ENCODE peak calls at places on chromosomes 1 and 21, in six cellular contexts. U is K562, Y is SK-N-SH, C is HCT116, M is GM12878, E is HepG2. T is an unnamed sample. For H3K36me3, the result is how much of the 10 kb centered on the place peaks cover.

GRCh38 chr1:21491483-21492170 is 17.6 kb upstream of the ALPL start:
- DNase-seq in U (no peak), E (no peak), C (no peak), Y (no peak), M (no peak), T (no peak)

GRCh38 chr1:208265127-208265469 is 20.9 kb upstream of the PLXNA2 start:
- DNase-seq in C (no peak), U (no peak), E (no peak), Y (no peak), M (no peak), T (no peak)

GRCh38 chr1:167996266-167996665 is 59.4 kb upstream of the MPC2 start:
- DNase-seq in M (peak), U (no peak), E (no peak), C (no peak), Y (no peak), T (no peak)

GRCh38 chr21:43634618-43635017 is 24.7 kb downstream of the HSF2BP start:
- DNase-seq in C (no peak), U (no peak), E (no peak), M (no peak), Y (no peak), T (no peak)

GRCh38 chr1:199357591-199357990 is 669.9 kb upstream of the NR5A2 start:
- DNase-seq in E (no peak), Y (no peak), M (no peak), U (no peak), C (no peak), T (no peak)

GRCh38 chr1:65687435-65688214 is 105.1 kb upstream of the PDE4B start:
- DNase-seq in Y (peak), E (peak), U (peak), C (peak), M (peak), T (peak)

GRCh38 chr1:21575351-21575942 is 66.2 kb downstream of the ALPL start:
- DNase-seq in C (no peak), U (no peak), M (no peak), Y (no peak), E (no peak), T (no peak)

GRCh38 chr1:43529206-43529731 is 1.4 kb upstream of the PTPRF start:
- DNase-seq in U (peak), E (peak), Y (peak), C (peak), M (peak), T (peak)

GRCh38 chr1:176157995-176158394 is 49.1 kb downstream of the COP1 start:
- DNase-seq in U (no peak), E (no peak), C (no peak), Y (no peak), M (no peak), T (no peak)

GRCh38 chr1:33516891-33517550 is 44.6 kb downstream of the ZSCAN20 start:
- DNase-seq in M (no peak), E (no peak), C (no peak), U (no peak), Y (peak), T (no peak)

DNA sequence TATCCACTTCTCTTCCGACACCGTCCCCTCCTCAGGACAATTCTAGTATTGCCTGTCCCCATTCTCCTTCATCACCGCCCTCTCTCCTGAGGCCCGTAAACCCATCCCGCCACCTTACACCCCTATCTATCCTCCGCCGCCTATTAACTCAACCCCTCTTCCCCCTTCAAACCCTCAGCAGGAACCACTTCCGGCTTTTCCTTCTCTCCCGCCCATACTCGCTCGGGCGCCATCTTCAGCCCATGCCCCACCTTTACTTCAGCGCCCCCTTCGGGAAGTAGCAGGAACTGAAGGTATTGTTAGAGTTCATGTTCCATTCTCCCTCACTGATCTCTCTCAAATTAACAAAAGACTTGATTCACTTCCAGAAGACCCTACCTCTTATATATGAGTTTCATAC is 31.6 kb downstream of the VN1R5 start:
- DNase-seq in Y (no peak), C (no peak), U (peak), M (no peak), E (no peak), T (no peak)
- TF ChIP-seq YY1 in Y (no peak), C (no peak), U (no peak), M (no peak), E (no peak), T (no peak)

GRCh38 chr1:40796939-40797667 is 13.5 kb downstream of the KCNQ4 start:
- DNase-seq in E (no peak), U (no peak), M (no peak), Y (no peak), C (no peak), T (no peak)
- H3K4me3 ChIP-seq in E (no peak), U (no peak), M (no peak), Y (no peak), C (no peak), T (no peak)

DNA sequence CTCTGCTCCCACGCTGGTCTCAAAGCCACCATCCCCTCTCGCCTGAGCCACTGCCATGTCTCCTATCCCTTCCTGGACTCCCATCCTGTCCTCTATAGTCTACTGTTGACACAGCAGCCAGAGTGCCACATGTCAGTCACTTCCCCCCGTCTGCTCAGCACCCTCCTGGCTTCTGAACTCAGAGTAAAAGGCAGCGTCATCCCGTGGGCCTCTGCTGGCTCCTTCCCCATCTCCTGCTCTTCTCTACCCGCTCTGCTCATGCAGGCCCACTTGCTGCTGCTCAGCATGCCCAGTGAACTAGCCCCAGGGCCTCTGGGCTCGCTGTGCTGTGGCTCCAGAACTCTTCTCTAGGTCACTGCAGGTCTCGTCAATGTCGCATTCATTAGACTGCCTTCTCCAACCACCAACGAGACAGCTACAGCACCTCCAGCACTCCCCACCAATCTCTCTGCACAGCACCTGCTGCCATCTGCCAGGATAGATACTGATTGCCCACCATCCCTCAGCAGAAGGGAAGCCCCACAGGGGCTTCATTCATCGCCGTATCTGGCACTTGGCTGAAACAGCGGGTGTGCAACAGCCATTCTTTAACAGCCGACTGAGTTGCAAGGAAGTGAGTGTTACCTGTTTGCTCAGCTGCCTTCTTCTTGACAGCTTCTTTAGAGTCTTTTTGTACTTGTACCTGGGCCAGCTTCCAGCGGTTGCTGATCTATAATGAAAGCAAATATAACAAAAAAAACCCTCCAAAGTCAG is 11.8 kb upstream of the SRM start:
- DNase-seq in E (no peak), Y (no peak), C (no peak), U (no peak), M (no peak), T (no peak)
- H3K36me3 ChIP-seq in E (under half), Y (half or more), C (half or more), U (half or more), M (under half), T (half or more)

GRCh38 chr1:227948493-227949260 is 945 bp upstream of the WNT9A start:
- DNase-seq in M (no peak), C (no peak), Y (peak), U (no peak), E (no peak), T (no peak)
- TF ChIP-seq YY1 in M (no peak), C (no peak), Y (no peak), U (no peak), E (no peak), T (no peak)

DNA sequence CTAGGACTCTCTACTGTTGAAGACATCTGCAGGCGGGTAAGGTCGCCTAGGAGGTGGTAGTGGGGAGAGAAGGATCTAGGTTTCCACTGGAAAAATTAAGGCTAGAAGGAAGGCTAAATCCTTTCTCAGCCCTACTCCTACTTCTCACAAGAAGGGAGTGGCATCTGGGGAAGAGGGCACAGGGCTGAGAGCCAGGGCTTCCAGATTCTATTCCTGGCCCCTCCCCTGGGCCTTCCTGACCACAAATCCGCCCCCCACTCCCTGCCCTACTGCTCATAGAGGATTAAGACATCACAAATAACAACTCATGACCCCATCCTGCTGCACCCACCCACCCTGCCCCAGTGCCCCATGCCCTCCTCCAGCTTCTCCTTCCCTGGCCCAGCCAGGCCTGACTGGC is 2.5 kb downstream of the PHLDA3 start:
- DNase-seq in U (no peak), E (no peak), C (no peak), M (no peak), Y (no peak), T (no peak)
- H3K4me3 ChIP-seq in U (no peak), E (peak), C (no peak), M (peak), Y (peak), T (no peak)

DNA sequence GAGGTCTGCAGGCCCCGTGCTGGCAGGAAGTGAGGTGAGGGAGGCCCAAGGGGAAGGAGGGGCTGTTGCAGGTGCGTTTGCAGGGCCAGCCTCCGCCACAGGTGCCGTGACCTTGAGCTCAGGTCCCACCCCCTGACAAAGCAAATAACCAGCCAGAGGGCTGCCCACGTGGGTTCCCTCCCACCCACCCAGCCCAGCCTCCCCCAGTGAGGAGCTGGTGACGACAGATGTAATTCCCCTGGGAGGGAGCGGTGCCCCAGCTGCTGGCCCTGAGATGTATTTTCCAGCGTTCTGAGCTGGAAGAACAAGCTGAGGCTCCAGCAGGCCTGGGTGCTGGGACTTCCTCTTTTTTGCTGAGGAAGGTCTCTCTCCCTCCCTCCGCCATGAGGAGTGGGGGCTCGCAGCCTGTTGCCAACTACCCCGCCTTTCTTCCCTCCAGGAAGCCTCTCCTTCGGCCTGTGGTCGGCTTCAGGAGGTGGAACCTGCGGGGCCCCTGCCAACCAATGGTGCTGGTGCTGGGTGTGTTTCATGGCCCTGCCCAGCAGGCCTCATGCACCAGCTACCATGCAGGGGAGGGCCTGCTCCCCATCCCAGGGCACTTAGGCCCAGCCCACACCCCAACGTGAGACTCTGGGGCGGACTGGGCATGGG is 153.2 kb downstream of the PRDM16 start:
- DNase-seq in M (no peak), U (no peak), Y (no peak), C (no peak), E (peak), T (no peak)
- H3K36me3 ChIP-seq in M (under half), U (under half), Y (under half), C (under half), E (under half), T (under half)

GRCh38 chr21:35974801-35975200 is 85.5 kb downstream of the SETD4 start:
- DNase-seq in U (no peak), Y (no peak), M (no peak), C (peak), E (peak), T (no peak)
- TF ChIP-seq YY1 in U (no peak), Y (no peak), M (no peak), C (no peak), E (no peak), T (no peak)

GRCh38 chr1:24112381-24113169 is 640 bp upstream of the MYOM3 start:
- DNase-seq in M (no peak), E (peak), C (peak), U (peak), Y (peak), T (no peak)

GRCh38 chr1:24110642-24111263 is 1.2 kb downstream of the MYOM3 start:
- DNase-seq in M (no peak), U (no peak), E (no peak), Y (peak), C (no peak), T (no peak)

GRCh38 chr1:24111264-24111997 is 504 bp downstream of the MYOM3 start:
- DNase-seq in E (no peak), Y (peak), U (no peak), C (no peak), M (no peak), T (no peak)

GRCh38 chr1:24109686-24110475 is 2.1 kb downstream of the MYOM3 start:
- DNase-seq in C (no peak), U (no peak), M (no peak), Y (no peak), E (no peak), T (no peak)

DNA sequence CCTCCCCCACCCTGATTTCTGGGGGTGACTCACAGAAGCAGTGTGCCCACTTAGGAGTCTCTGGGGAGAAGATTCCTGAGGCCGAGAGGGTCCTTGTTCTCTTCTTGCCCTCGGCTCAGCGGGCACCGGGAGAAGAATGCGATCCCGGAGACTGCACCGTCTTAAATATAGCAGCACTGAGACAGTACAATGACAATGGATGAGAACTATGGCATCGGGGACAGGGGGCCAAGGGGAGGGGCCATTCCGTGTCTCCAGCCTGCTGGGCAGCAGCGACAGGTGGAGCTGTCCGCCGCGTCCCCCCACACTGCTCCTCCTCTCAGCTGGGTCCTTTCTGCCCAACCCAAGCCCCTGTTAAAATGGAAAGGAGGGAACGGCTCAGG is at the start of gene MYOM3:
- DNase-seq in U (no peak), C (no peak), E (no peak), M (no peak), Y (no peak), T (no peak)
- H3K4me3 ChIP-seq in U (no peak), C (no peak), E (peak), M (no peak), Y (no peak), T (no peak)

GRCh38 chr1:184860535-184860934 is 105.9 kb upstream of the EDEM3 start:
- DNase-seq in E (no peak), U (no peak), Y (no peak), C (no peak), M (no peak), T (no peak)

GRCh38 chr1:184861755-184862336 is 107.2 kb upstream of the EDEM3 start:
- DNase-seq in U (no peak), M (no peak), E (peak), Y (no peak), C (no peak), T (no peak)

GRCh38 chr1:184860985-184861754 is 106.5 kb upstream of the EDEM3 start:
- DNase-seq in E (no peak), Y (no peak), M (no peak), C (no peak), U (no peak), T (no peak)

GRCh38 chr1:184859381-184860105 is 104.9 kb upstream of the EDEM3 start:
- DNase-seq in E (no peak), Y (no peak), M (no peak), C (no peak), U (no peak), T (no peak)

GRCh38 chr1:184858288-184858687 is 103.6 kb upstream of the EDEM3 start:
- DNase-seq in U (no peak), M (no peak), E (no peak), Y (peak), C (no peak), T (no peak)
- H3K36me3 ChIP-seq in U (under half), M (under half), E (under half), Y (under half), C (under half), T (under half)

GRCh38 chr1:62312698-62313097 is 6.5 kb downstream of the KANK4 start:
- DNase-seq in M (no peak), C (no peak), Y (no peak), U (no peak), E (no peak), T (no peak)
- TF ChIP-seq YY1 in M (no peak), C (no peak), Y (no peak), U (no peak), E (no peak), T (no peak)

T was measured in NT2/D1.